ENCODE peak calls at places on chromosomes 16 and 17, in six cellular contexts. Y is nephron progenitor cell, L is iPS-NIHi11, H is thoracic aorta, Q is activated T-cell treated with anti-CD3 and anti-CD28 coated beads for 1 hour, G is SHP77. F is an unnamed sample.

GRCh38 chr16:4801051-4801961 is 1.1 kb downstream of the ROGDI start:
- DNase-seq in Y (peak), L (no peak), H (no peak), Q (no peak), G (no peak), F (no peak)

GRCh38 chr17:869567-870530 is 87.7 kb downstream of the MRM3 start:
- DNase-seq in Y (no peak), L (no peak), H (no peak), Q (no peak), G (no peak), F (no peak)

GRCh38 chr16:68074850-68075249 is 10.3 kb upstream of the NFATC3 start:
- DNase-seq in Y (no peak), L (no peak), H (no peak), Q (peak), G (no peak), F (no peak)

GRCh38 chr16:19138601-19139000 is 24.8 kb downstream of the ITPRIPL2 start:
- DNase-seq in Y (peak), L (peak), H (no peak), Q (no peak), G (no peak), F (no peak)

GRCh38 chr17:81641825-81642489 is 5.0 kb downstream of the TSPAN10 start:
- DNase-seq in Y (no peak), L (no peak), H (no peak), Q (no peak), G (no peak), F (no peak)

GRCh38 chr16:27724491-27724878 is 174.5 kb downstream of the KATNIP start:
- DNase-seq in Y (no peak), L (no peak), H (no peak), Q (no peak), G (no peak), F (peak)

GRCh38 chr16:23072084-23072599 is 77.1 kb downstream of the USP31 start:
- DNase-seq in Y (no peak), L (no peak), H (peak), Q (no peak), G (no peak), F (no peak)

GRCh38 chr17:15262291-15263205 is 2.6 kb downstream of the PMP22 start:
- DNase-seq in Y (peak), L (peak), H (peak), Q (no peak), G (no peak), F (peak)

GRCh38 chr17:71970312-71970711 is 150.5 kb upstream of the SOX9 start:
- DNase-seq in Y (no peak), L (no peak), H (no peak), Q (no peak), G (no peak), F (no peak)

GRCh38 chr17:16446338-16446983 is 31.1 kb downstream of the TRPV2 start:
- DNase-seq in Y (no peak), L (peak), H (no peak), Q (no peak), G (no peak), F (no peak)